ENCODE peak calls at places on chromosomes 2 and 18, in ten cellular contexts. I is NCI-H1417, Y is kidney tubule cell, Q is NAMALWA, F is cardiac fibroblast, K is COLO829, U is heart right ventricle, L is T1000, R is T-helper 2 cell, B is HEK293T. P is an unnamed sample.

GRCh38 chr2:16123421-16123820 is 183.1 kb downstream of the MYCN start:
- DNase-seq in Q (no peak), I (no peak), L (no peak), U (no peak), B (no peak), Y (no peak), K (no peak), R (no peak), F (no peak), P (no peak)

GRCh38 chr2:241638940-241639339 is 1.4 kb downstream of the ATG4B start:
- DNase-seq in L (no peak), U (no peak), I (no peak), K (no peak), F (no peak), Y (no peak), R (no peak), Q (no peak), B (no peak), P (no peak)

GRCh38 chr2:196242131-196242620 is 70.8 kb upstream of the STK17B start:
- DNase-seq in Q (peak), I (no peak), U (no peak), K (no peak), R (no peak), B (no peak), F (no peak), L (no peak), Y (peak), P (no peak)

GRCh38 chr18:67608909-67609308 is 92.4 kb upstream of the DSEL start:
- DNase-seq in U (no peak), Q (no peak), Y (no peak), L (no peak), F (peak), I (no peak), K (no peak), R (no peak), B (no peak), P (no peak)

GRCh38 chr2:72895759-72896281 is 8.6 kb downstream of the SPR start:
- DNase-seq in Q (peak), K (no peak), B (no peak), Y (peak), F (peak), I (no peak), U (peak), R (no peak), L (no peak), P (no peak)

GRCh38 chr18:50451100-50451842 is 76.4 kb downstream of the SKA1 start:
- DNase-seq in K (no peak), R (no peak), U (no peak), Q (no peak), Y (no peak), B (no peak), F (no peak), I (no peak), L (no peak), P (peak)

GRCh38 chr2:106030287-106031268 is 163.5 kb downstream of the UXS1 start:
- DNase-seq in L (no peak), R (peak), Y (peak), B (no peak), I (no peak), F (peak), U (peak), Q (no peak), K (no peak), P (peak)

GRCh38 chr2:120809576-120810440 is 74.1 kb downstream of the GLI2 start:
- DNase-seq in Q (no peak), I (peak), L (no peak), K (no peak), F (no peak), Y (no peak), R (no peak), U (no peak), B (no peak), P (peak)

GRCh38 chr2:161139098-161139987 is 20.9 kb upstream of the TANK start:
- DNase-seq in I (no peak), F (peak), Y (peak), B (no peak), K (no peak), U (no peak), Q (peak), L (no peak), R (no peak), P (no peak)

GRCh38 chr18:63374520-63374919 is 7.5 kb upstream of the KDSR start:
- DNase-seq in I (no peak), Q (no peak), F (peak), Y (no peak), K (no peak), L (no peak), R (no peak), B (no peak), U (no peak), P (no peak)

GRCh38 chr2:185433824-185434223 is 304.8 kb upstream of the FSIP2 start:
- DNase-seq in I (no peak), Q (no peak), R (no peak), F (no peak), U (no peak), K (no peak), B (no peak), Y (peak), L (no peak), P (no peak)

GRCh38 chr2:189555243-189555642 is 25.3 kb downstream of the SLC40A1 start:
- DNase-seq in B (no peak), Q (no peak), Y (no peak), U (no peak), L (no peak), F (no peak), R (no peak), I (no peak), K (no peak), P (no peak)

GRCh38 chr2:72132981-72133720 is 14.5 kb downstream of the CYP26B1 start:
- DNase-seq in F (no peak), R (no peak), U (no peak), L (no peak), Q (no peak), I (no peak), Y (no peak), B (no peak), K (no peak), P (no peak)

GRCh38 chr2:71120195-71120594 is 9.8 kb downstream of the MCEE start:
- DNase-seq in Y (no peak), B (no peak), Q (no peak), R (no peak), F (no peak), K (no peak), U (peak), L (no peak), I (no peak), P (no peak)

GRCh38 chr2:137255990-137256389 is 490.6 kb downstream of the THSD7B start:
- DNase-seq in B (no peak), U (no peak), Q (no peak), Y (peak), K (no peak), I (no peak), R (no peak), F (no peak), L (no peak), P (no peak)

GRCh38 chr2:20592106-20593071 is 58.5 kb downstream of the HS1BP3 start:
- DNase-seq in B (no peak), Y (no peak), L (no peak), R (no peak), F (no peak), K (no peak), U (peak), Q (no peak), I (no peak), P (no peak)

GRCh38 chr2:287471-287885 is 413 bp downstream of the ALKAL2 start:
- DNase-seq in Q (no peak), U (peak), F (peak), R (no peak), I (peak), K (no peak), L (no peak), B (peak), Y (no peak), P (peak)

GRCh38 chr2:147469471-147469870 is 375.4 kb upstream of the ACVR2A start:
- DNase-seq in U (no peak), I (peak), Q (no peak), K (no peak), R (no peak), Y (no peak), B (peak), L (no peak), F (no peak), P (peak)

GRCh38 chr18:45171575-45172225 is 443.6 kb upstream of the SLC14A2 start:
- DNase-seq in R (no peak), B (no peak), U (no peak), F (peak), I (no peak), L (no peak), Y (no peak), K (no peak), Q (no peak), P (no peak)

GRCh38 chr2:102442967-102443828 is 20.2 kb downstream of the IL18RAP start:
- DNase-seq in U (no peak), Y (peak), B (peak), I (no peak), K (no peak), R (no peak), F (peak), L (no peak), Q (peak), P (no peak)

GRCh38 chr18:26301681-26302080 is 75.4 kb downstream of the TAF4B start:
- DNase-seq in F (peak), L (no peak), K (no peak), U (no peak), R (no peak), B (no peak), Y (peak), I (no peak), Q (no peak), P (no peak)

GRCh38 chr2:69056071-69056470 is 43.1 kb downstream of the ANTXR1 start:
- DNase-seq in L (no peak), K (no peak), U (no peak), F (no peak), I (no peak), B (no peak), Q (no peak), Y (no peak), R (no peak), P (no peak)

GRCh38 chr18:74078257-74078656 is 69.4 kb downstream of the FBXO15 start:
- DNase-seq in L (no peak), K (no peak), U (no peak), Y (no peak), F (no peak), R (no peak), B (no peak), I (no peak), Q (no peak), P (no peak)

GRCh38 chr2:48425402-48425801 is 104.6 kb upstream of the STON1 start:
- DNase-seq in I (no peak), L (no peak), F (no peak), R (no peak), B (no peak), Y (no peak), Q (no peak), U (no peak), K (no peak), P (no peak)

GRCh38 chr2:72035518-72036172 is 112.0 kb downstream of the CYP26B1 start:
- DNase-seq in R (no peak), Y (peak), U (peak), I (no peak), K (no peak), L (peak), Q (no peak), B (peak), F (peak), P (no peak)

GRCh38 chr2:55628931-55629330 is 11.5 kb upstream of the PPP4R3B start:
- DNase-seq in Y (peak), L (no peak), K (no peak), Q (no peak), B (no peak), F (no peak), I (no peak), R (no peak), U (no peak), P (no peak)

GRCh38 chr2:232479341-232480200 is 8.1 kb downstream of the ECEL1 start:
- DNase-seq in R (no peak), U (no peak), L (no peak), F (no peak), K (no peak), I (no peak), Y (no peak), Q (no peak), B (no peak), P (no peak)

GRCh38 chr2:235826791-235827190 is 332.9 kb downstream of the AGAP1 start:
- DNase-seq in Q (no peak), F (no peak), B (no peak), Y (no peak), K (no peak), I (no peak), L (no peak), R (no peak), U (no peak), P (no peak)

GRCh38 chr2:212977149-212977548 is 174.3 kb downstream of the IKZF2 start:
- DNase-seq in K (no peak), Q (no peak), I (no peak), B (no peak), U (no peak), L (no peak), Y (no peak), R (no peak), F (no peak), P (no peak)

GRCh38 chr2:42568431-42569115 is at the start of gene MTA3:
- DNase-seq in Y (peak), B (peak), Q (peak), I (peak), R (peak), K (no peak), U (peak), L (no peak), F (peak), P (peak)

GRCh38 chr2:30664761-30665358 is 142.4 kb downstream of the CAPN13 start:
- DNase-seq in Y (peak), L (peak), U (no peak), Q (no peak), I (no peak), R (no peak), B (no peak), F (peak), K (peak), P (peak)

GRCh38 chr18:59458575-59458974 is 99.5 kb upstream of the LMAN1 start:
- DNase-seq in L (no peak), Q (no peak), I (no peak), R (no peak), Y (no peak), F (no peak), U (no peak), K (no peak), B (no peak), P (no peak)

P was measured in NCI-H69.